ENCODE peak calls at places on chromosomes 7 and 10, in five cellular contexts. J is H1, V is K562, N is HepG2, L is IMR-90. T is an unnamed sample.

GRCh38 chr7:33831389-33832118 is 73.8 kb upstream of the BMPER start:
- DNase-seq in V (no peak), J (no peak), N (no peak), L (no peak), T (no peak)

GRCh38 chr10:130962240-130963051 is 349.1 kb downstream of the TCERG1L start:
- DNase-seq in N (no peak), J (no peak), L (no peak), V (no peak), T (no peak)

GRCh38 chr10:58662314-58662713 is 149.6 kb downstream of the BICC1 start:
- DNase-seq in J (no peak), V (no peak), L (peak), N (peak), T (peak)

GRCh38 chr7:128123291-128124037 is 92.2 kb upstream of the LRRC4 start:
- DNase-seq in L (no peak), V (no peak), N (no peak), J (no peak), T (no peak)

GRCh38 chr7:102834466-102834865 is 78.3 kb upstream of the LRRC17 start:
- DNase-seq in N (no peak), L (no peak), J (no peak), V (no peak), T (no peak)

GRCh38 chr10:46233101-46233500 is 53.7 kb upstream of the ANTXRL start:
- DNase-seq in N (no peak), L (no peak), V (no peak), J (no peak), T (no peak)

GRCh38 chr10:91381562-91381923 is 28.6 kb upstream of the HECTD2 start:
- DNase-seq in L (no peak), J (no peak), N (no peak), V (no peak), T (no peak)

GRCh38 chr7:15462721-15463389 is 99.0 kb downstream of the AGMO start:
- DNase-seq in L (peak), V (no peak), J (no peak), N (no peak), T (no peak)

GRCh38 chr7:1210321-1210978 is 22.2 kb upstream of the UNCX start:
- DNase-seq in V (no peak), J (no peak), L (no peak), N (no peak), T (no peak)

GRCh38 chr10:119526606-119527592 is 15.6 kb downstream of the RGS10 start:
- DNase-seq in J (no peak), L (peak), N (no peak), V (no peak), T (peak)
- TF ChIP-seq MAFK in J (no peak), L (no peak), N (no peak), V (no peak), T (no peak)

GRCh38 chr10:63518690-63519288 is 2.4 kb upstream of the REEP3 start:
- DNase-seq in L (no peak), N (no peak), V (no peak), J (no peak), T (no peak)

GRCh38 chr10:63521389-63522128 is at the start of gene REEP3:
- DNase-seq in J (no peak), V (peak), L (peak), N (peak), T (peak)

GRCh38 chr10:63523015-63523414 is 1.8 kb downstream of the REEP3 start:
- DNase-seq in L (no peak), N (no peak), V (no peak), J (no peak), T (no peak)

GRCh38 chr10:63522129-63522687 is 1.0 kb downstream of the REEP3 start:
- DNase-seq in V (peak), N (no peak), L (peak), J (no peak), T (peak)

GRCh38 chr10:63520463-63521388 is 475 bp upstream of the REEP3 start:
- DNase-seq in L (peak), J (no peak), V (peak), N (peak), T (peak)
- H3K4me3 ChIP-seq in L (peak), J (peak), V (peak), N (peak), T (peak)

GRCh38 chr7:107210400-107210799 is 41.6 kb downstream of the HBP1 start:
- DNase-seq in V (no peak), J (no peak), N (no peak), L (no peak), T (no peak)

GRCh38 chr7:107213193-107213788 is 44.5 kb downstream of the HBP1 start:
- DNase-seq in N (no peak), V (no peak), J (no peak), L (no peak), T (no peak)

GRCh38 chr7:107213945-107214344 is 45.1 kb downstream of the HBP1 start:
- DNase-seq in N (no peak), V (no peak), L (no peak), J (no peak), T (no peak)

GRCh38 chr7:107209565-107209964 is 40.8 kb downstream of the HBP1 start:
- DNase-seq in L (no peak), N (no peak), V (no peak), J (no peak), T (no peak)

GRCh38 chr7:107212719-107213118 is 43.9 kb downstream of the HBP1 start:
- DNase-seq in L (no peak), J (no peak), N (no peak), V (no peak), T (no peak)
- TF ChIP-seq MAFK in L (no peak), J (no peak), N (no peak), V (no peak), T (no peak)

GRCh38 chr10:103490986-103491314 is 2.6 kb upstream of the NEURL1 start:
- DNase-seq in J (no peak), L (no peak), N (no peak), V (no peak), T (no peak)

GRCh38 chr10:103491729-103492364 is 1.7 kb upstream of the NEURL1 start:
- DNase-seq in J (no peak), L (peak), V (no peak), N (peak), T (peak)

GRCh38 chr10:103493911-103494877 is 689 bp downstream of the NEURL1 start:
- DNase-seq in J (no peak), N (no peak), V (no peak), L (no peak), T (no peak)

GRCh38 chr10:103493362-103493871 is at the start of gene NEURL1:
- DNase-seq in J (no peak), V (no peak), L (no peak), N (no peak), T (no peak)

GRCh38 chr10:103492655-103493261 is 747 bp upstream of the NEURL1 start:
- DNase-seq in V (no peak), J (no peak), L (no peak), N (no peak), T (no peak)
- H3K4me3 ChIP-seq in V (no peak), J (no peak), L (no peak), N (no peak), T (no peak)

GRCh38 chr7:41965951-41966505 is 263.1 kb upstream of the INHBA start:
- DNase-seq in J (no peak), L (no peak), V (no peak), N (no peak), T (no peak)

GRCh38 chr7:41964849-41965745 is 262.2 kb upstream of the INHBA start:
- DNase-seq in N (no peak), V (no peak), L (no peak), J (no peak), T (no peak)

GRCh38 chr7:41964354-41964753 is 261.5 kb upstream of the INHBA start:
- DNase-seq in L (no peak), V (no peak), N (no peak), J (no peak), T (no peak)

GRCh38 chr7:41969713-41970112 is 266.8 kb upstream of the INHBA start:
- DNase-seq in J (no peak), N (no peak), L (peak), V (no peak), T (no peak)

GRCh38 chr7:41967156-41967555 is 264.3 kb upstream of the INHBA start:
- DNase-seq in N (no peak), L (peak), J (no peak), V (no peak), T (no peak)
- TF ChIP-seq MAFK in N (no peak), L (no peak), J (no peak), V (no peak), T (no peak)

DNA sequence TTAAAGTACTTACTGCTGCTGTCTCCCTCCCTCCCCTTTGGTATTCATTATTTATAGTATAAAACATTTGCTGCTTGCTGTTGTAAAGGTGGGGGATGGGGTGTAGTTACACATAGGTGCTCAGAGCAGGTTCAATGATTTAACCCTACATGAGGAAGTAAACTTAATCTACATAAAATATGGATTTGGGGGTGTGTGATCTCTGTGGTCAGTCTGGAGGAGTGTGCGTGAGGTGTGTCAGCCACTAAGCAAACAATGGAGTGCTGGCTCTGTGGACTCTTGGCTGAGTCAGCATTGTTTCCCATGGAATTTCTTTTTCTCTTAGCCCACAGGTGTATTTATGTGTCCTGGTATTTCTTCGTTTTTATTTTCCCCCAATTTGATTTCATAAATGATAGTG is 133.9 kb downstream of the AUTS2 start:
- DNase-seq in J (no peak), L (no peak), V (no peak), N (peak), T (peak)
- H3K4me3 ChIP-seq in J (no peak), L (no peak), V (no peak), N (no peak), T (no peak)

GRCh38 chr10:33612116-33612515 is 277.6 kb upstream of the NRP1 start:
- DNase-seq in J (no peak), V (no peak), L (peak), N (no peak), T (no peak)
- TF ChIP-seq MAFK in J (no peak), V (no peak), L (no peak), N (no peak), T (no peak)

GRCh38 chr7:8160810-8161209 is 101.2 kb downstream of the ICA1 start:
- DNase-seq in J (no peak), V (no peak), N (no peak), L (no peak), T (no peak)
- H3K4me3 ChIP-seq in J (no peak), V (no peak), N (no peak), L (no peak), T (no peak)